ENCODE peak calls at places on chromosomes 13 and 19, in eight cellular contexts. F is cardiac muscle cell; X is GM12892; O is stimulated activated CD8-positive, alpha-beta memory T cell treated with anti-CD3 and anti-CD28 coated beads, Interleukin-15, amount 100 ng/mL, for 4 hours; M is non-pigmented ciliary epithelial cell; K is suprapubic skin; T is HS-5; Y is WTC11. C is an unnamed sample.

GRCh38 chr19:57754091-57754673 is 7.6 kb downstream of the ZNF776 start:
- DNase-seq in F (no peak), X (no peak), O (no peak), Y (no peak), K (no peak), M (no peak), T (no peak), C (no peak)

GRCh38 chr13:51731759-51732158 is 72.2 kb downstream of the DHRS12 start:
- DNase-seq in K (no peak), O (no peak), T (no peak), F (no peak), Y (no peak), X (no peak), M (no peak), C (no peak)

GRCh38 chr19:23439623-23440022 is 44.4 kb upstream of the ZNF91 start:
- DNase-seq in X (no peak), F (no peak), Y (peak; percentile 38), M (no peak), O (no peak), K (no peak), T (no peak), C (peak; percentile 19)

GRCh38 chr13:87777395-87777794 is 106.2 kb downstream of the SLITRK5 start:
- DNase-seq in T (no peak), O (no peak), Y (no peak), M (no peak), K (no peak), F (peak; percentile 11), X (no peak), C (no peak)

GRCh38 chr13:40355126-40355719 is 311.2 kb downstream of the FOXO1 start:
- DNase-seq in K (no peak), T (no peak), X (no peak), Y (no peak), O (no peak), M (no peak), F (no peak), C (no peak)

GRCh38 chr19:39167461-39168257 is 29.1 kb upstream of the NCCRP1 start:
- DNase-seq in X (no peak), O (no peak), F (no peak), T (no peak), M (no peak), Y (peak; percentile 33), K (no peak), C (peak; percentile 89)

GRCh38 chr19:4409123-4409933 is 6.9 kb downstream of the CHAF1A start:
- DNase-seq in F (no peak), K (no peak), O (no peak), T (no peak), Y (peak; percentile 72), M (no peak), X (no peak), C (peak; percentile 79)

GRCh38 chr19:18995804-18996241 is 37.5 kb downstream of the SUGP2 start:
- DNase-seq in O (no peak), X (peak; percentile 52), F (peak; percentile 71), K (no peak), T (peak; percentile 54), M (peak; percentile 80), Y (peak; percentile 74), C (peak; percentile 97)

GRCh38 chr13:30406779-30407416 is 15.4 kb upstream of the UBE2L5 start:
- DNase-seq in K (no peak), Y (no peak), M (no peak), T (no peak), X (no peak), O (no peak), F (no peak), C (no peak)